ENCODE peak calls at places on chromosome 15, in ten cellular contexts. One of them, this sample, is unnamed.

GRCh38 chr15:62412634-62413033 is 247.5 kb upstream of the C2CD4B start:
- DNase-seq in esophagus squamous epithelium: no peak
- DNase-seq in colonic mucosa: no peak
- DNase-seq in left lung: no peak
- DNase-seq in fibroblast of mammary gland: no peak
- DNase-seq in GM12865: no peak
- DNase-seq in NB4: no peak
- DNase-seq in A549: no peak
- DNase-seq in stomach: no peak
- DNase-seq in HCT116: no peak
- DNase-seq in this sample: no peak

GRCh38 chr15:51629612-51630011 is 7.0 kb upstream of the DMXL2 start:
- DNase-seq in fibroblast of mammary gland: peak; percentile 42
- DNase-seq in colonic mucosa: no peak
- DNase-seq in stomach: no peak
- DNase-seq in GM12865: no peak
- DNase-seq in esophagus squamous epithelium: no peak
- DNase-seq in left lung: no peak
- DNase-seq in NB4: peak; percentile 87
- DNase-seq in A549: no peak
- DNase-seq in HCT116: no peak
- DNase-seq in this sample: no peak

GRCh38 chr15:73996267-73996666 is 1.8 kb downstream of the PML start:
- DNase-seq in GM12865: no peak
- DNase-seq in A549: no peak
- DNase-seq in HCT116: no peak
- DNase-seq in fibroblast of mammary gland: no peak
- DNase-seq in esophagus squamous epithelium: no peak
- DNase-seq in stomach: no peak
- DNase-seq in NB4: no peak
- DNase-seq in colonic mucosa: no peak
- DNase-seq in left lung: no peak
- DNase-seq in this sample: no peak

GRCh38 chr15:82986442-82986780 is 401 bp downstream of the RAMAC start:
- DNase-seq in stomach: no peak
- DNase-seq in colonic mucosa: no peak
- DNase-seq in left lung: no peak
- DNase-seq in GM12865: peak; percentile 44
- DNase-seq in HCT116: no peak
- DNase-seq in A549: no peak
- DNase-seq in esophagus squamous epithelium: no peak
- DNase-seq in NB4: peak; percentile 45
- DNase-seq in fibroblast of mammary gland: peak; percentile 16
- DNase-seq in this sample: peak; percentile 37

GRCh38 chr15:23616536-23616935 is 31.1 kb downstream of the MAGEL2 start:
- DNase-seq in colonic mucosa: no peak
- DNase-seq in fibroblast of mammary gland: no peak
- DNase-seq in NB4: peak; percentile 45
- DNase-seq in A549: peak; percentile 63
- DNase-seq in HCT116: no peak
- DNase-seq in stomach: no peak
- DNase-seq in GM12865: no peak
- DNase-seq in left lung: no peak
- DNase-seq in esophagus squamous epithelium: no peak
- DNase-seq in this sample: no peak

GRCh38 chr15:44647036-44647435 is 16.4 kb downstream of the SPG11 start:
- DNase-seq in fibroblast of mammary gland: no peak
- DNase-seq in colonic mucosa: no peak
- DNase-seq in left lung: no peak
- DNase-seq in NB4: no peak
- DNase-seq in stomach: no peak
- DNase-seq in esophagus squamous epithelium: no peak
- DNase-seq in A549: no peak
- DNase-seq in HCT116: no peak
- DNase-seq in GM12865: no peak
- DNase-seq in this sample: no peak

GRCh38 chr15:40274350-40275274 is 8.3 kb downstream of the ANKRD63 start:
- DNase-seq in esophagus squamous epithelium: peak; percentile 42
- DNase-seq in stomach: peak; percentile 87
- DNase-seq in fibroblast of mammary gland: peak; percentile 78
- DNase-seq in HCT116: peak; percentile 56
- DNase-seq in GM12865: peak; percentile 91
- DNase-seq in NB4: peak; percentile 85
- DNase-seq in A549: peak; percentile 78
- DNase-seq in colonic mucosa: peak; percentile 81
- DNase-seq in left lung: peak; percentile 95
- DNase-seq in this sample: peak; percentile 89

GRCh38 chr15:40893019-40893723 is 1.1 kb upstream of the VPS18 start:
- DNase-seq in HCT116: no peak
- DNase-seq in colonic mucosa: no peak
- DNase-seq in left lung: peak; percentile 85
- DNase-seq in A549: no peak
- DNase-seq in fibroblast of mammary gland: no peak
- DNase-seq in stomach: no peak
- DNase-seq in NB4: peak; percentile 41
- DNase-seq in GM12865: no peak
- DNase-seq in esophagus squamous epithelium: no peak
- DNase-seq in this sample: no peak

GRCh38 chr15:27828721-27829120 is 270.4 kb downstream of the OCA2 start:
- DNase-seq in fibroblast of mammary gland: peak; percentile 1
- DNase-seq in HCT116: no peak
- DNase-seq in stomach: no peak
- DNase-seq in left lung: no peak
- DNase-seq in GM12865: no peak
- DNase-seq in colonic mucosa: no peak
- DNase-seq in esophagus squamous epithelium: no peak
- DNase-seq in A549: no peak
- DNase-seq in NB4: no peak
- DNase-seq in this sample: no peak

GRCh38 chr15:91482799-91483198 is 370.7 kb upstream of the SLCO3A1 start:
- DNase-seq in GM12865: no peak
- DNase-seq in HCT116: no peak
- DNase-seq in A549: no peak
- DNase-seq in left lung: no peak
- DNase-seq in fibroblast of mammary gland: no peak
- DNase-seq in colonic mucosa: no peak
- DNase-seq in esophagus squamous epithelium: no peak
- DNase-seq in stomach: no peak
- DNase-seq in NB4: no peak
- DNase-seq in this sample: peak; percentile 5

GRCh38 chr15:68376447-68377060 is 55.4 kb downstream of the ITGA11 start:
- DNase-seq in A549: no peak
- DNase-seq in HCT116: no peak
- DNase-seq in fibroblast of mammary gland: no peak
- DNase-seq in stomach: no peak
- DNase-seq in colonic mucosa: no peak
- DNase-seq in left lung: no peak
- DNase-seq in GM12865: no peak
- DNase-seq in esophagus squamous epithelium: no peak
- DNase-seq in NB4: no peak
- DNase-seq in this sample: no peak

GRCh38 chr15:89002281-89002761 is 85.9 kb upstream of the ABHD2 start:
- DNase-seq in HCT116: no peak
- DNase-seq in left lung: no peak
- DNase-seq in A549: peak; percentile 72
- DNase-seq in colonic mucosa: no peak
- DNase-seq in GM12865: peak; percentile 80
- DNase-seq in fibroblast of mammary gland: peak; percentile 87
- DNase-seq in esophagus squamous epithelium: no peak
- DNase-seq in stomach: no peak
- DNase-seq in NB4: peak; percentile 82
- DNase-seq in this sample: no peak

GRCh38 chr15:47717036-47717611 is at the start of gene SEMA6D:
- DNase-seq in colonic mucosa: peak; percentile 79
- DNase-seq in left lung: peak; percentile 85
- DNase-seq in fibroblast of mammary gland: peak; percentile 73
- DNase-seq in esophagus squamous epithelium: no peak
- DNase-seq in HCT116: no peak
- DNase-seq in NB4: no peak
- DNase-seq in stomach: peak; percentile 45
- DNase-seq in GM12865: no peak
- DNase-seq in A549: peak; percentile 12
- DNase-seq in this sample: no peak
- TF ChIP-seq CTCF in colonic mucosa: no peak
- TF ChIP-seq CTCF in left lung: peak; percentile 21
- TF ChIP-seq CTCF in fibroblast of mammary gland: no peak
- TF ChIP-seq CTCF in esophagus squamous epithelium: peak; percentile 50
- TF ChIP-seq CTCF in HCT116: no peak
- TF ChIP-seq CTCF in NB4: no peak
- TF ChIP-seq CTCF in stomach: peak; percentile 32
- TF ChIP-seq CTCF in GM12865: no peak
- TF ChIP-seq CTCF in A549: no peak
- TF ChIP-seq CTCF in this sample: no peak

GRCh38 chr15:85414037-85414436 is 33.6 kb downstream of the AKAP13 start:
- DNase-seq in stomach: no peak
- DNase-seq in A549: no peak
- DNase-seq in esophagus squamous epithelium: no peak
- DNase-seq in left lung: no peak
- DNase-seq in fibroblast of mammary gland: no peak
- DNase-seq in NB4: no peak
- DNase-seq in GM12865: no peak
- DNase-seq in colonic mucosa: no peak
- DNase-seq in HCT116: no peak
- DNase-seq in this sample: no peak
- TF ChIP-seq CTCF in stomach: no peak
- TF ChIP-seq CTCF in A549: no peak
- TF ChIP-seq CTCF in esophagus squamous epithelium: no peak
- TF ChIP-seq CTCF in left lung: no peak
- TF ChIP-seq CTCF in fibroblast of mammary gland: no peak
- TF ChIP-seq CTCF in NB4: no peak
- TF ChIP-seq CTCF in GM12865: no peak
- TF ChIP-seq CTCF in colonic mucosa: no peak
- TF ChIP-seq CTCF in HCT116: no peak
- TF ChIP-seq CTCF in this sample: no peak

GRCh38 chr15:79769081-79769481 is 127.7 kb downstream of the MTHFS start:
- DNase-seq in NB4: peak; percentile 46
- DNase-seq in stomach: no peak
- DNase-seq in left lung: no peak
- DNase-seq in HCT116: peak; percentile 10
- DNase-seq in colonic mucosa: no peak
- DNase-seq in fibroblast of mammary gland: peak; percentile 41
- DNase-seq in GM12865: peak; percentile 56
- DNase-seq in esophagus squamous epithelium: no peak
- DNase-seq in A549: peak; percentile 63
- DNase-seq in this sample: peak; percentile 18
- TF ChIP-seq CTCF in NB4: peak; percentile 54
- TF ChIP-seq CTCF in stomach: no peak
- TF ChIP-seq CTCF in left lung: no peak
- TF ChIP-seq CTCF in HCT116: peak; percentile 72
- TF ChIP-seq CTCF in colonic mucosa: no peak
- TF ChIP-seq CTCF in fibroblast of mammary gland: peak; percentile 44
- TF ChIP-seq CTCF in GM12865: peak; percentile 55
- TF ChIP-seq CTCF in esophagus squamous epithelium: peak; percentile 25
- TF ChIP-seq CTCF in A549: peak; percentile 51
- TF ChIP-seq CTCF in this sample: peak; percentile 54

GRCh38 chr15:98647774-98648653 is at the start of gene IGF1R:
- DNase-seq in NB4: peak; percentile 93
- DNase-seq in fibroblast of mammary gland: peak; percentile 82
- DNase-seq in A549: peak; percentile 92
- DNase-seq in colonic mucosa: peak; percentile 83
- DNase-seq in esophagus squamous epithelium: peak; percentile 25
- DNase-seq in left lung: peak; percentile 96
- DNase-seq in GM12865: peak; percentile 94
- DNase-seq in stomach: peak; percentile 89
- DNase-seq in HCT116: peak; percentile 73
- DNase-seq in this sample: peak; percentile 83
- TF ChIP-seq CTCF in NB4: no peak
- TF ChIP-seq CTCF in fibroblast of mammary gland: no peak
- TF ChIP-seq CTCF in A549: peak; percentile 4
- TF ChIP-seq CTCF in colonic mucosa: peak; percentile 8
- TF ChIP-seq CTCF in esophagus squamous epithelium: no peak
- TF ChIP-seq CTCF in left lung: no peak
- TF ChIP-seq CTCF in GM12865: no peak
- TF ChIP-seq CTCF in stomach: peak; percentile 1
- TF ChIP-seq CTCF in HCT116: peak; percentile 4
- TF ChIP-seq CTCF in this sample: no peak